ENCODE peak calls at places on chromosome 1, in nine cellular contexts. Q, J, N, X, C, S, K, H and W are unnamed samples.

GRCh38 chr1:207857447-207857846 is 53.5 kb downstream of the CD34 start:
- DNase-seq in Q (peak), H (no peak), J (no peak), K (no peak), S (no peak), X (no peak), C (no peak), N (no peak), W (no peak)

GRCh38 chr1:210625715-210626114 is 297.0 kb downstream of the HHAT start:
- DNase-seq in X (no peak), K (no peak), J (no peak), S (no peak), C (no peak), H (no peak), N (no peak), Q (no peak), W (no peak)

GRCh38 chr1:78229344-78229743 is 183.6 kb downstream of the GIPC2 start:
- DNase-seq in H (no peak), S (no peak), J (peak), N (no peak), Q (no peak), C (no peak), X (peak), K (no peak), W (no peak)

GRCh38 chr1:247334378-247335133 is 2.9 kb upstream of the ZNF496 start:
- DNase-seq in Q (no peak), N (no peak), S (no peak), H (no peak), J (no peak), X (no peak), C (no peak), K (no peak), W (no peak)

GRCh38 chr1:40641601-40642242 is 23.8 kb downstream of the RIMS3 start:
- DNase-seq in H (no peak), C (peak), K (no peak), J (no peak), X (no peak), N (no peak), Q (no peak), S (no peak), W (no peak)

GRCh38 chr1:155086182-155086741 is 7.6 kb downstream of the EFNA3 start:
- DNase-seq in S (peak), H (peak), N (peak), K (peak), Q (no peak), X (peak), J (peak), C (peak), W (peak)

GRCh38 chr1:158007949-158008386 is 14.5 kb downstream of the KIRREL1 start:
- DNase-seq in J (no peak), X (no peak), N (no peak), S (no peak), K (no peak), H (peak), C (no peak), Q (no peak), W (no peak)

GRCh38 chr1:89989791-89990190 is 5.1 kb upstream of the ZNF326 start:
- DNase-seq in N (no peak), C (no peak), H (peak), X (no peak), K (no peak), Q (no peak), S (no peak), J (peak), W (peak)

GRCh38 chr1:228979325-228979699 is 244.0 kb downstream of the RHOU start:
- DNase-seq in N (no peak), H (no peak), C (no peak), J (no peak), Q (no peak), K (no peak), X (no peak), S (no peak), W (no peak)

GRCh38 chr1:208105756-208106155 is 138.4 kb downstream of the PLXNA2 start:
- DNase-seq in C (no peak), Q (no peak), X (no peak), K (no peak), N (no peak), H (no peak), J (no peak), S (no peak), W (no peak)

GRCh38 chr1:184745929-184746583 is 8.6 kb downstream of the EDEM3 start:
- DNase-seq in Q (no peak), H (no peak), S (no peak), C (no peak), J (peak), X (no peak), K (no peak), N (no peak), W (peak)

GRCh38 chr1:112855152-112855836 is 100.7 kb downstream of the SLC16A1 start:
- DNase-seq in X (no peak), J (no peak), C (no peak), H (peak), Q (no peak), K (no peak), N (no peak), S (no peak), W (no peak)

GRCh38 chr1:47209725-47210330 is 20.0 kb upstream of the PDZK1IP1 start:
- DNase-seq in K (no peak), N (no peak), Q (no peak), S (no peak), X (no peak), J (no peak), H (no peak), C (no peak), W (no peak)